ENCODE peak calls at places on chromosomes 12 and 14, in nine cellular contexts. Y is NCI-H146; Z is activated naive CD8-positive, alpha-beta T cell treated with anti-CD3 and anti-CD28 coated beads, Interleukin-2, amount 50 U/mL, for 24 hours; H is choroid plexus epithelial cell; A is M059J; P is HS-5; E is NCI-H345; N is natural killer cell; O is amniotic stem cell. C is an unnamed sample.

GRCh38 chr12:131965073-131965472 is 15.3 kb downstream of the EP400 start:
- DNase-seq in E (no peak), Y (no peak), N (no peak), O (no peak), Z (no peak), A (peak; percentile 20), H (no peak), P (no peak), C (no peak)

GRCh38 chr12:120214626-120215356 is 13.9 kb upstream of the RPLP0 start:
- DNase-seq in E (no peak), Z (no peak), A (no peak), O (no peak), Y (no peak), P (no peak), N (no peak), H (no peak), C (no peak)

GRCh38 chr12:19613051-19613535 is 173.8 kb downstream of the AEBP2 start:
- DNase-seq in O (no peak), Y (no peak), A (no peak), E (no peak), H (no peak), P (no peak), N (no peak), Z (no peak), C (no peak)

GRCh38 chr14:92654206-92654901 is 94.1 kb downstream of the LGMN start:
- DNase-seq in E (no peak), H (no peak), P (no peak), N (peak; percentile 42), Y (no peak), A (no peak), Z (no peak), O (no peak), C (no peak)

GRCh38 chr12:92593734-92594402 is 108.9 kb upstream of the PLEKHG7 start:
- DNase-seq in N (peak; percentile 70), P (peak; percentile 87), E (no peak), Z (peak; percentile 68), H (peak; percentile 87), A (peak; percentile 98), O (peak; percentile 61), Y (no peak), C (peak; percentile 46)

GRCh38 chr14:90355540-90356518 is 24.1 kb upstream of the NRDE2 start:
- DNase-seq in N (no peak), Y (peak; percentile 21), A (no peak), H (no peak), P (no peak), Z (no peak), E (no peak), O (no peak), C (no peak)

GRCh38 chr12:125944446-125944845 is 879.2 kb downstream of the AACS start:
- DNase-seq in H (no peak), Z (no peak), Y (no peak), N (no peak), A (no peak), P (no peak), O (no peak), E (no peak), C (no peak)

GRCh38 chr12:123227581-123228258 is 5.2 kb downstream of the MPHOSPH9 start:
- DNase-seq in N (no peak), A (no peak), O (no peak), Y (no peak), H (no peak), E (no peak), P (no peak), Z (no peak), C (no peak)

GRCh38 chr14:54253195-54253947 is 143.4 kb upstream of the CDKN3 start:
- DNase-seq in N (no peak), Y (no peak), P (peak; percentile 69), Z (no peak), O (peak; percentile 15), E (no peak), A (peak; percentile 95), H (peak; percentile 82), C (no peak)

GRCh38 chr12:108570743-108571603 is 8.6 kb downstream of the ISCU start:
- DNase-seq in A (peak; percentile 51), H (peak; percentile 76), Z (no peak), Y (no peak), P (no peak), E (no peak), N (no peak), O (peak; percentile 38), C (no peak)

GRCh38 chr12:64450711-64451486 is 1.0 kb upstream of the TBK1 start:
- DNase-seq in P (no peak), N (no peak), Y (peak; percentile 43), E (peak; percentile 28), O (no peak), A (peak; percentile 44), Z (peak; percentile 7), H (peak; percentile 39), C (no peak)

GRCh38 chr14:77009014-77009413 is 19.5 kb downstream of the IRF2BPL start:
- DNase-seq in Y (no peak), A (no peak), O (no peak), Z (no peak), P (no peak), N (no peak), E (no peak), H (no peak), C (no peak)

GRCh38 chr14:49820176-49820575 is 32.4 kb downstream of the NEMF start:
- DNase-seq in O (no peak), Y (no peak), Z (no peak), A (no peak), H (no peak), N (no peak), E (no peak), P (no peak), C (no peak)

GRCh38 chr14:101687756-101688546 is 73.6 kb upstream of the PPP2R5C start:
- DNase-seq in O (no peak), Z (no peak), H (no peak), A (no peak), N (no peak), Y (no peak), P (no peak), E (no peak), C (no peak)

GRCh38 chr14:68027276-68027675 is 207.7 kb downstream of the RAD51B start:
- DNase-seq in P (no peak), Y (no peak), Z (no peak), E (no peak), O (no peak), A (no peak), N (no peak), H (peak; percentile 73), C (no peak)